ENCODE peak calls at places on chromosomes 2 and 18, in five cellular contexts. S, Q, M, U and Y are unnamed samples.

GRCh38 chr18:70261141-70261788 is 27.6 kb upstream of the SOCS6 start:
- DNase-seq in S (no peak), Q (no peak), M (no peak), U (no peak), Y (no peak)

GRCh38 chr2:148939271-148939670 is 64.2 kb downstream of the KIF5C start:
- DNase-seq in S (no peak), Q (no peak), M (no peak), U (no peak), Y (no peak)

GRCh38 chr2:162118166-162119031 is 33.6 kb downstream of the GCG start:
- DNase-seq in S (no peak), Q (no peak), M (no peak), U (no peak), Y (peak; percentile 32)

GRCh38 chr2:204325468-204325867 is 219.8 kb upstream of the PARD3B start:
- DNase-seq in S (no peak), Q (no peak), M (peak; percentile 77), U (peak; percentile 74), Y (peak; percentile 53)

GRCh38 chr2:49240608-49241007 is 86.3 kb upstream of the FSHR start:
- DNase-seq in S (no peak), Q (no peak), M (no peak), U (no peak), Y (no peak)

GRCh38 chr2:65420712-65421431 is 11.5 kb downstream of the SPRED2 start:
- DNase-seq in S (no peak), Q (no peak), M (no peak), U (no peak), Y (no peak)

GRCh38 chr2:119266091-119266589 is 42.5 kb downstream of the STEAP3 start:
- DNase-seq in S (no peak), Q (no peak), M (no peak), U (no peak), Y (no peak)

GRCh38 chr18:46793565-46793964 is 36.7 kb upstream of the ST8SIA5 start:
- DNase-seq in S (no peak), Q (no peak), M (no peak), U (no peak), Y (no peak)

GRCh38 chr2:55876425-55877084 is 47.0 kb downstream of the EFEMP1 start:
- DNase-seq in S (no peak), Q (no peak), M (no peak), U (no peak), Y (no peak)

GRCh38 chr2:40497251-40497859 is 45.5 kb upstream of the SLC8A1 start:
- DNase-seq in S (no peak), Q (no peak), M (no peak), U (no peak), Y (no peak)

GRCh38 chr2:53087282-53087882 is 680.2 kb upstream of the CHAC2 start:
- DNase-seq in S (no peak), Q (no peak), M (no peak), U (no peak), Y (no peak)

GRCh38 chr18:48827321-48828200 is 123.2 kb downstream of the SMAD7 start:
- DNase-seq in S (no peak), Q (no peak), M (no peak), U (no peak), Y (peak; percentile 6)

GRCh38 chr18:55382277-55382805 is 205.7 kb downstream of the TCF4 start:
- DNase-seq in S (no peak), Q (no peak), M (no peak), U (no peak), Y (no peak)

GRCh38 chr2:174013310-174013751 is 48.2 kb upstream of the SP3 start:
- DNase-seq in S (no peak), Q (no peak), M (no peak), U (no peak), Y (peak; percentile 87)

GRCh38 chr2:83650897-83651296 is 808.2 kb downstream of the SUCLG1 start:
- DNase-seq in S (no peak), Q (no peak), M (no peak), U (no peak), Y (no peak)

GRCh38 chr2:72940786-72941185 is 23.5 kb downstream of the EMX1 start:
- DNase-seq in S (no peak), Q (no peak), M (no peak), U (no peak), Y (no peak)

GRCh38 chr2:46257476-46257875 is 39.7 kb upstream of the EPAS1 start:
- DNase-seq in S (no peak), Q (no peak), M (peak; percentile 90), U (no peak), Y (no peak)

GRCh38 chr2:19611491-19612332 is 253.3 kb upstream of the OSR1 start:
- DNase-seq in S (no peak), Q (no peak), M (no peak), U (no peak), Y (no peak)

GRCh38 chr2:142615876-142616275 is 261.6 kb upstream of the KYNU start:
- DNase-seq in S (no peak), Q (no peak), M (no peak), U (no peak), Y (no peak)

GRCh38 chr2:41414486-41415230 is 633.2 kb upstream of the PKDCC start:
- DNase-seq in S (no peak), Q (no peak), M (no peak), U (no peak), Y (no peak)